ENCODE peak calls at places on chromosomes 5 and 9, in nine cellular contexts. C, Y, J, G, V, S, W, Z and X are unnamed samples.

GRCh38 chr5:172943283-172943841 is 15.9 kb upstream of the RPL26L1 start:
- DNase-seq in C (peak), J (peak), V (no peak), S (peak), G (no peak), Y (peak), Z (no peak), W (peak), X (no peak)

GRCh38 chr9:1200847-1201251 is 150.7 kb downstream of the DMRT2 start:
- DNase-seq in Z (no peak), C (no peak), G (no peak), V (no peak), Y (no peak), W (no peak), J (no peak), S (no peak), X (no peak)

GRCh38 chr5:41371741-41372140 is 138.7 kb downstream of the PLCXD3 start:
- DNase-seq in C (no peak), J (peak), G (peak), V (no peak), S (no peak), W (peak), Y (no peak), Z (no peak), X (no peak)

GRCh38 chr5:126884269-126884819 is 107.4 kb downstream of the LMNB1 start:
- DNase-seq in S (no peak), G (peak), Z (no peak), Y (no peak), W (peak), V (no peak), J (peak), C (peak), X (no peak)

GRCh38 chr9:11973511-11973910 is 719.7 kb upstream of the TYRP1 start:
- DNase-seq in W (no peak), S (no peak), C (no peak), Y (no peak), J (no peak), V (no peak), G (no peak), Z (no peak), X (no peak)

GRCh38 chr9:100674419-100675122 is 96.7 kb downstream of the CAVIN4 start:
- DNase-seq in J (no peak), Y (no peak), G (peak), C (no peak), Z (no peak), V (no peak), W (no peak), S (no peak), X (no peak)

GRCh38 chr9:112411626-112412027 is 31.7 kb downstream of the HSDL2 start:
- DNase-seq in W (no peak), C (no peak), Z (no peak), S (no peak), V (no peak), G (peak), Y (no peak), J (no peak), X (no peak)

GRCh38 chr5:63960646-63961045 is 1.6 kb downstream of the HTR1A start:
- DNase-seq in W (no peak), Z (no peak), J (no peak), V (no peak), S (no peak), C (no peak), G (no peak), Y (no peak), X (no peak)

GRCh38 chr5:159179556-159180305 is 29.6 kb downstream of the RNF145 start:
- DNase-seq in V (no peak), Y (no peak), Z (no peak), J (no peak), W (no peak), S (no peak), C (no peak), G (no peak), X (no peak)

GRCh38 chr5:178688551-178688950 is 41.9 kb downstream of the ZNF354A start:
- DNase-seq in Z (no peak), S (no peak), J (no peak), V (no peak), G (peak), C (no peak), Y (no peak), W (peak), X (no peak)

GRCh38 chr5:38871790-38872551 is 26.2 kb downstream of the OSMR start:
- DNase-seq in C (peak), V (no peak), S (no peak), Y (no peak), Z (no peak), J (peak), G (peak), W (peak), X (no peak)